ENCODE peak calls at places on chromosomes 7 and 10, in five cellular contexts. U, O, A, T and B are unnamed samples.

GRCh38 chr10:71797533-71798307 is 24.4 kb upstream of the VSIR start:
- DNase-seq in U (no peak), T (no peak), O (no peak), A (no peak), B (no peak)

GRCh38 chr7:47037607-47038006 is 544.3 kb downstream of the TNS3 start:
- DNase-seq in T (no peak), U (no peak), O (no peak), A (no peak), B (no peak)

GRCh38 chr10:50908366-50908765 is 22.9 kb upstream of the A1CF start:
- DNase-seq in A (no peak), U (no peak), T (no peak), O (no peak), B (no peak)

GRCh38 chr10:71077143-71077581 is 135.2 kb upstream of the UNC5B start:
- DNase-seq in U (peak), T (no peak), O (no peak), A (no peak), B (no peak)

GRCh38 chr7:75042299-75042698 is 31.3 kb downstream of the RCC1L start:
- DNase-seq in U (no peak), T (no peak), O (no peak), A (no peak), B (no peak)

GRCh38 chr10:57992321-57993077 is 275.2 kb downstream of the IPMK start:
- DNase-seq in A (no peak), U (no peak), O (no peak), T (peak), B (peak)

GRCh38 chr7:73830872-73831655 is at the start of gene CLDN4:
- DNase-seq in U (peak), T (peak), A (no peak), O (peak), B (peak)

GRCh38 chr7:99392659-99393362 is 15.6 kb downstream of the PDAP1 start:
- DNase-seq in U (peak), O (peak), A (peak), T (peak), B (peak)

GRCh38 chr7:67484244-67484751 is 487.7 kb downstream of the TYW1 start:
- DNase-seq in O (peak), A (peak), T (peak), U (peak), B (peak)

GRCh38 chr10:62560207-62560819 is 186.1 kb downstream of the ZNF365 start:
- DNase-seq in T (no peak), U (no peak), A (peak), O (no peak), B (no peak)

GRCh38 chr10:44858017-44858371 is 53.1 kb upstream of the TMEM72 start:
- DNase-seq in U (no peak), A (peak), O (no peak), T (no peak), B (peak)

GRCh38 chr10:102813734-102814455 is 23.3 kb downstream of the CYP17A1 start:
- DNase-seq in T (peak), O (no peak), U (no peak), A (no peak), B (no peak)

GRCh38 chr10:97081621-97082235 is 104.0 kb downstream of the SLIT1 start:
- DNase-seq in T (peak), O (peak), U (peak), A (peak), B (peak)

GRCh38 chr10:69499726-69500689 is 48.7 kb downstream of the TSPAN15 start:
- DNase-seq in O (no peak), U (no peak), T (no peak), A (no peak), B (no peak)

GRCh38 chr10:114042895-114043531 is 653 bp upstream of the ADRB1 start:
- DNase-seq in A (peak), U (peak), T (peak), O (no peak), B (no peak)

GRCh38 chr7:44056681-44057080 is 8.7 kb downstream of the PGAM2 start:
- DNase-seq in O (no peak), A (no peak), U (no peak), T (no peak), B (no peak)

GRCh38 chr7:138000081-138000701 is 1.7 kb downstream of the CREB3L2 start:
- DNase-seq in T (peak), A (peak), O (peak), U (peak), B (no peak)
- H2BK12ac ChIP-seq in T (peak), A (peak), O (no peak), U (no peak), B (no peak)

DNA sequence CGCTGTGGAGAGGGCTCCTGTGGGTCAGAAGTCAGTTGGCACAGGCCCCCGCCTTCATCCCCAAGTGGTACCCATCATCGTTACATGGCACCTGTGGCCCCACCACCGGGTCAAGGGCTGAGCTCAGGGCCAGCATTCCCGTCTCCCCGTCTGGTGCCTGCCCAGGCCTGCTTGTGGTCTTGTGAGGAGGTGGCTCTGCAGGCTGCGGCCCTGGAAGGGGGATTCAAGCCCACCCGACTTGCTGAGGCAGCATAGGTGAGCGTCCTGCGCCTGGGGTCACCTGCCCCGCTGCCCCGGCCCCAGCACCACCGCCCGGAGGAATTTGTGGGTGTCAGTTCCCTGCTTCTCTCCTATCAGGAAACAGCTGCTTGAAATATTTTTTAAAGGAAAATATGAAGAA is 53.0 kb upstream of the EN2 start:
- DNase-seq in U (no peak), O (no peak), T (no peak), A (no peak), B (no peak)
- H2BK5ac ChIP-seq in U (no peak), O (no peak), T (no peak), A (no peak), B (no peak)

GRCh38 chr10:77643795-77644468 is 6.3 kb upstream of the KCNMA1 start:
- DNase-seq in O (no peak), A (peak), T (peak), U (peak), B (no peak)
- H2BK12ac ChIP-seq in O (no peak), A (no peak), T (no peak), U (no peak), B (no peak)

DNA sequence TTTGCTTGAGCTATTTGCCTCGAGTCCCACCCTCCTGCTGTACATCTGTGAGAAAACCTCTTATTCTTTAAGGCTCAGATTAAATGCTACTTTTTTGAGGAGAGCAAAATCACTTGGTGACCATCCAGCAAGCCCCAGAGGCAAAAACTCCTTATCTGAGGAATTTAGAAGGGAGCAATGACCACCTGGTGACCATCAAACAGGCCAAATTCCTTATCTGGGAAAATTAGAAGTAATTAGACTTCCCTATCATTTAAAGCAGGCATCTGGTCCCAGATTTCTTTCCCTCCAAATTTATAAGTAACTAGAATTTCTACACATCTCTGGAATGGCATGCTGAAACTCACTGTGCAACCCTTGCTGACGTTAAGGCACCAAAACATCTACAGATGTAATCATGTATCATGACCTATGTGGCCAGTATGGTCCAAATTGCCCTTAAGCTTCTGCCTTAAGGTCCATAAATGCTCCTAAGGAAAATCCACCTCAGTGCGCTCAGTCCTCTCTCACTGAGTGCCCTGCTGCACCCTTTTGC is 40.9 kb upstream of the PDLIM1 start:
- DNase-seq in O (no peak), T (peak), A (no peak), U (no peak), B (no peak)
- H2BK5ac ChIP-seq in O (no peak), T (no peak), A (no peak), U (no peak), B (no peak)

DNA sequence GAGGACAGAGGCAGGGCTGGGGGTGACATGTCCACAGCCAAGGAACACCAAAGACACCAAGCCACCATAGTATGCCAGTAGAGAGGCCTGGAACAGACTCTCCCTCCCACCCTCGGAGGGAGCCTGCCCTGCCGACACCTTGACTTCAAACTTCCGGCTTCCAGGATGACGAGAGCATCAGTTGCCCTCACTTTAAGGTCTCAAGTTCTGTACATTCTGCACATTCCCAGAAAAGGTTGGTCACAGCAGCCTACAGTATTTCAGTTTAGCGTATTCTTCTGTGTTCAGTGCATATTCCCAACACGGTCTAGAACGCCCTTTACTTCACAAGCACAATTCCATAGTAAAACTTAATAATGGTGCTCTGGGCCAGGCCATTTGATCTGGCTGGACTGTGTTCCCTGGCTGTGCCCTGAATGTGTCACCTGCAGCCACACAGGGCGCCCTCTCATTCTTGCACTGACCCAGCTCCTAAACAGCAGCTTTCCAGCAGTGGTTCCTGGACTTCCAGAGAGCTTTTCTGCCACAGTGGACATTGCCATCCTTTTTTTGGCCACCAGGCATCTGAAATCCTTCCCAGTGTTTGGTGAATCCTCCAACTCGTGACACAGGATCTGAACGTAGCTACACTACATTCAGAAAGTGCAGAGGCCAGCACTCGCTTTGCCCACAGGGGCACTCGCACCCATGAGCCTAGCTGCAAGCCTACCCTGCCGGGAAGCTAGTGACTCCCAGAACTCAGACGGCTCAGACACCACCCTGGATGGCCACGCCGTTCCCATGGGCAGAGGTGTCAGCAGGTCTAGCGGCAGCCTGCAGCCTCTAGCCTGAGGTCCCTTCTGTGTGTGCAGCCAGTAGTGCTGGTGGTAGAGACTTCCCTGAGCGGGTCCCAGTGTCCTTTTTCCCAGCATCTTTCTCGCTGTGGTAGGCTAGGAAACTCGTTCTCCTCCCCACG is 36.4 kb upstream of the INSIG1 start:
- DNase-seq in O (no peak), A (no peak), U (no peak), T (peak), B (no peak)
- H2BK12ac ChIP-seq in O (no peak), A (no peak), U (no peak), T (no peak), B (peak)

DNA sequence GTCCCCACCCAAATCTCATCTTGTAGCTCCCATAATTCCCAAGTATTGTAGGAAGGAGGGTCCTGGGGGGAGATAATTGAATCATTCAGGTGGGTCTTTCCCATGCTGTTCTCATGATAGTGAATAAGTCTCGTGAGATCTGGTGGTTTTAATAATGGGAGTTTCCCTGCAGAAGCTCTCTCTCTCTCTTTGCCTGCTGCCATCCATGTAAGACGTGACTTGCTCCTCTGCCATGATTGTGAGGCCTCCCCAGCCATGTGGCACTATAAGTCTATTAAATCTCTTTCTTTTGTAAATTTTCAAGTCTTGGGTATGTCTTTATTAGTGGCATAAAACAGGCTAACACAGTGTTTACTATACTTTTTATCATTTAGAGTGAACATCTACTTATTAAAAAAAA is 338.8 kb downstream of the ANKRD7 start:
- DNase-seq in U (no peak), T (no peak), O (no peak), A (no peak), B (no peak)
- H2BK5ac ChIP-seq in U (no peak), T (no peak), O (no peak), A (no peak), B (no peak)

GRCh38 chr7:133645870-133646492 is 393.1 kb downstream of the EXOC4 start:
- DNase-seq in T (no peak), U (no peak), A (peak), O (no peak), B (no peak)
- H2BK12ac ChIP-seq in T (no peak), U (no peak), A (no peak), O (no peak), B (no peak)